ENCODE peak calls at places on chromosomes 12 and 14, in five cellular contexts. L is A549, N is K562, D is GM12878, Y is H1. J is an unnamed sample.
A peak's percentile ranks its signal among the peaks of the same experiment; 100 is the strongest.

GRCh38 chr14:53840444-53840843 is 116.2 kb downstream of the BMP4 start:
- DNase-seq in N (no peak), L (peak; percentile 72), D (no peak), Y (no peak), J (peak; percentile 35)

GRCh38 chr14:54562334-54562733 is 4.6 kb upstream of the SAMD4A start:
- DNase-seq in N (no peak), L (no peak), D (no peak), Y (no peak), J (no peak)

GRCh38 chr12:120529641-120530314 is 820 bp upstream of the COQ5 start:
- DNase-seq in D (no peak), L (peak; percentile 61), N (peak; percentile 40), Y (no peak), J (peak; percentile 68)

GRCh38 chr14:94172545-94172944 is 1.6 kb upstream of the PPP4R4 start:
- DNase-seq in L (no peak), D (no peak), N (no peak), Y (no peak), J (no peak)

GRCh38 chr14:58298477-58298879 is at the start of gene ARID4A:
- DNase-seq in L (no peak), N (no peak), Y (no peak), D (no peak), J (no peak)

GRCh38 chr12:19757317-19757877 is 318.1 kb downstream of the AEBP2 start:
- DNase-seq in Y (no peak), N (no peak), D (peak; percentile 5), L (peak; percentile 52), J (no peak)

GRCh38 chr14:89422181-89422951 is 5.3 kb upstream of the FOXN3 start:
- DNase-seq in Y (no peak), D (no peak), N (no peak), L (no peak), J (no peak)

GRCh38 chr14:63764103-63764502 is 36.2 kb upstream of the SGPP1 start:
- DNase-seq in L (no peak), N (no peak), Y (no peak), D (no peak), J (peak; percentile 90)

GRCh38 chr12:102534899-102535298 is 54.5 kb upstream of the IGF1 start:
- DNase-seq in D (no peak), L (no peak), N (no peak), Y (no peak), J (no peak)

GRCh38 chr12:4567073-4567881 is 5.3 kb downstream of the DYRK4 start:
- DNase-seq in N (no peak), D (peak; percentile 30), Y (no peak), L (no peak), J (no peak)

GRCh38 chr14:58109761-58110160 is 42.3 kb downstream of the ARMH4 start:
- DNase-seq in Y (no peak), L (no peak), N (no peak), D (no peak), J (no peak)

GRCh38 chr14:61616524-61617185 is 78.7 kb upstream of the HIF1A start:
- DNase-seq in L (no peak), Y (no peak), N (no peak), D (no peak), J (peak; percentile 25)
- TF ChIP-seq KDM1A in L (no peak), Y (no peak), N (no peak), D (no peak), J (peak; percentile 77)

GRCh38 chr14:73804636-73805035 is 47.0 kb upstream of the PTGR2 start:
- DNase-seq in N (no peak), D (no peak), Y (no peak), L (no peak), J (no peak)

GRCh38 chr14:73811164-73811503 is 40.5 kb upstream of the PTGR2 start:
- DNase-seq in N (no peak), D (no peak), L (no peak), Y (no peak), J (no peak)

GRCh38 chr14:73807439-73807838 is 44.2 kb upstream of the PTGR2 start:
- DNase-seq in Y (no peak), N (no peak), L (no peak), D (no peak), J (no peak)

GRCh38 chr14:73810478-73811163 is 41.0 kb upstream of the PTGR2 start:
- DNase-seq in D (no peak), Y (no peak), N (no peak), L (no peak), J (no peak)

GRCh38 chr14:73809386-73809785 is 42.2 kb upstream of the PTGR2 start:
- DNase-seq in N (no peak), Y (no peak), L (no peak), D (no peak), J (no peak)
- TF ChIP-seq HDAC2 in N (no peak), Y (no peak), L (no peak), D (no peak), J (no peak)

GRCh38 chr14:64878775-64879634 is 702 bp downstream of the SPTB start:
- DNase-seq in N (peak; percentile 11), L (peak; percentile 23), Y (no peak), D (no peak), J (no peak)

GRCh38 chr14:64875350-64875749 is 4.4 kb downstream of the SPTB start:
- DNase-seq in Y (no peak), L (no peak), D (no peak), N (no peak), J (no peak)

GRCh38 chr14:64880382-64881121 is 845 bp upstream of the SPTB start:
- DNase-seq in L (peak; percentile 40), D (no peak), N (peak; percentile 81), Y (no peak), J (no peak)

GRCh38 chr14:64885555-64885954 is 5.8 kb upstream of the SPTB start:
- DNase-seq in L (no peak), Y (no peak), D (no peak), N (peak; percentile 20), J (no peak)

GRCh38 chr14:64879635-64880381 is at the start of gene SPTB:
- DNase-seq in Y (no peak), N (peak; percentile 91), D (no peak), L (no peak), J (no peak)
- H3K4me3 ChIP-seq in Y (peak within 1 kb of the TSS; percentile 66), N (peak within 1 kb of the TSS; percentile 78), D (peak within 1 kb of the TSS; percentile 59), L (peak within 1 kb of the TSS; percentile 85), J (peak within 1 kb of the TSS; percentile 68)

DNA sequence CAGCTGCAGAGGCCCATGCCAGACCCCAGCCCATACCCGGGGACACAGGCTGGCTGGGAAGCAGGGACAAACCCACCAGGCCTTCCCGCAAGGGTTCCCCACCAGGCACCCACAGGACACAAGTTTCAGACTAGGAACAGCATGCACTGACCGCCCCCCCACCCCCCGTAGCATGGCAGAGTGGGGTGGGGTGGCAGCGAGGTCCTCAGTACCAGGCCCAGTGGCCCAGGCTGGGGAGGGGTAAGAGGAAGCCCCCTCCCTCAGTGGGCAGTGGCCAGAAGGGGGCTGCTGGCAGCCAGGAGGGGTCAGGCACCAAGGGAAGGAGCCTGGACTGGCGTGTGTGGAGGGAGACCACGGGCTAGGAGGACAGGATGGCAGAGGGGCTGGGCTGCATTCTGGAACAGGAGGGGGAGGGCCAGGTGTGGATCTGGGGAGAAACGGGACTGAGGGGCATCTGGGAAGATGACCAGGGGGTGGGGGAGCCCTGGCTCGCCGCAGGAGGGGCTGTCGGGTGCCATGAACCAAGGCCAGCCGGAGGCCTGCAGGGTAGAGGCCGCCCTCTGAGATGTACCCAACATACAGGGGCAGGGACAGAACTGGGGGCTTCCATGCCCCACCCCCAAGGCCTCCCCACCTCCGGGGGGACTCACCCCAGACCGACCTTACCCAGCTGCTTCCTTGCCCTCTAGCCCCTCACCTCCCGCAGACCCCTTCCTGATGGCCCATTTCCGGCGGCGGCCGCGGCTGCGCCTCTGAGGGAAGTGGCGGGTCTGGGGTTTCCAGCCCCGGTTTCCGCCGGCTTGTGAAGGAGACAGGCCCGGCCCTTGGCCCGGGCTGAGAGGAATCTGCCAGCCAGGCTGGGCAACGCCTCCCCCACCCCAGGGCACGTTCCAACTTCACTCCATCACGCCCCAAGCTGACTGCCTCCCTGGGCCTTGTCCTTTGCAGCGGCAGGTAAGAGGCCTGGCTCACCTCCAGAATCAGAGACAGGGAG is 5.6 kb upstream of the JAG2 start:
- DNase-seq in L (no peak), N (no peak), Y (no peak), D (no peak), J (no peak)
- TF ChIP-seq KDM1A in L (no peak), N (no peak), Y (no peak), D (no peak), J (no peak)

GRCh38 chr12:106416273-106416672 is 58.7 kb downstream of the POLR3B start:
- DNase-seq in Y (no peak), N (no peak), L (no peak), D (no peak), J (no peak)
- TF ChIP-seq HDAC2 in Y (no peak), N (no peak), L (no peak), D (no peak), J (no peak)

GRCh38 chr14:68814376-68815287 is 21.8 kb upstream of the ZFP36L1 start:
- DNase-seq in N (peak; percentile 58), L (peak; percentile 78), Y (no peak), D (peak; percentile 84), J (peak; percentile 74)
- H3K4me3 ChIP-seq in N (no peak overlapping the region), L (peak overlapping the region; percentile 1), Y (no peak overlapping the region), D (peak overlapping the region; percentile 58), J (peak overlapping the region; percentile 49)

DNA sequence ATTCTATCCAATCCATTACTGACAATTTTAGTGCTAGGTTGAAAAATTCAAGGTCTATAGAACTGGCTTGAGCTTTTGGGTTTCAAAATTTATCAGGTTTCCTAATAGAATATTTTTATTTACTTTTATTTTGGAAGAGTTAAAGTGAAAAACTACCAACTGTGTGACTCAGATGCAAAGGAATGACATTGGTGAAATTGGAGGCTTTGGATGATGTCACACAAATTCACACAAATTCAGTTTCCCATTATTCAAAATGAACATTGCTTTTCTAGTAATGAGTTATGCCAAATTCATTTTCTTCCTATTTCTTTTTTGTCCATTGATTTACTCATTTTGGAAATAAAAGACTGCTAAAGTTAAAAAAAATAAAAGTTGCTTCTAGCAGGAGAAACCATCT is 186.9 kb downstream of the ALX1 start:
- DNase-seq in Y (no peak), D (no peak), N (no peak), L (no peak), J (no peak)
- TF ChIP-seq KDM1A in Y (no peak), D (no peak), N (no peak), L (no peak), J (no peak)